ENCODE peak calls at places on chromosomes 12 and 14, in seven cellular contexts. D is RWPE1, X is HuH-7, K is progenitor cell of endocrine pancreas, N is neuronal stem cell, V is fibroblast of the conjunctiva, Y is body of pancreas. Z is an unnamed sample.

GRCh38 chr12:68746572-68747180 is 700 bp downstream of the SLC35E3 start:
- DNase-seq in Y (peak), D (peak), N (peak), K (peak), X (peak), V (peak), Z (no peak)

GRCh38 chr14:70891741-70892140 is 15.5 kb upstream of the PCNX1 start:
- DNase-seq in V (no peak), Y (no peak), K (no peak), X (no peak), N (no peak), D (no peak), Z (no peak)

GRCh38 chr14:101980700-101981099 is 16.3 kb downstream of the DYNC1H1 start:
- DNase-seq in N (no peak), Y (peak), D (peak), V (peak), X (no peak), K (no peak), Z (no peak)

GRCh38 chr12:102029148-102029547 is 32.6 kb downstream of the WASHC3 start:
- DNase-seq in K (no peak), D (no peak), Y (no peak), N (no peak), V (no peak), X (no peak), Z (no peak)

GRCh38 chr12:80763874-80764273 is 47.2 kb downstream of the MYF5 start:
- DNase-seq in X (no peak), D (no peak), Y (no peak), V (peak), K (no peak), N (peak), Z (no peak)

GRCh38 chr12:109715310-109716091 is 1.9 kb downstream of the FAM222A start:
- DNase-seq in X (no peak), Y (peak), N (no peak), V (no peak), K (no peak), D (no peak), Z (no peak)

GRCh38 chr14:102509744-102510615 is at the start of gene ANKRD9:
- DNase-seq in K (peak), N (peak), X (peak), V (peak), Y (peak), D (peak), Z (peak)

GRCh38 chr14:105500036-105500725 is 9.1 kb downstream of the TEDC1 start:
- DNase-seq in V (no peak), X (no peak), D (no peak), N (no peak), K (no peak), Y (no peak), Z (no peak)

GRCh38 chr14:41830679-41831078 is 224.0 kb downstream of the LRFN5 start:
- DNase-seq in D (peak), N (no peak), X (no peak), Y (no peak), K (no peak), V (peak), Z (no peak)

GRCh38 chr12:76866146-76866545 is 12.7 kb downstream of the CSRP2 start:
- DNase-seq in X (no peak), D (no peak), N (peak), K (no peak), Y (no peak), V (no peak), Z (no peak)

GRCh38 chr14:104136472-104137296 is 1.7 kb upstream of the KIF26A start:
- DNase-seq in N (no peak), X (no peak), V (no peak), D (no peak), Y (no peak), K (no peak), Z (no peak)

Z was measured in cortex of kidney.